ENCODE peak calls at places on chromosomes 2 and 18, in four cellular contexts. One of them, this sample, is unnamed.

GRCh38 chr18:36697905-36698304 is 130.9 kb downstream of the TPGS2 start:
- DNase-seq in T-helper 2 cell: no peak
- DNase-seq in AG20443: peak; percentile 84
- DNase-seq in activated T-cell treated with anti-CD3 and anti-CD28 coated beads, Interleukin-2, amount 50 U/mL, for 72 hours: no peak
- DNase-seq in this sample: no peak

GRCh38 chr2:153055182-153055581 is 336.8 kb downstream of the ARL6IP6 start:
- DNase-seq in T-helper 2 cell: no peak
- DNase-seq in AG20443: no peak
- DNase-seq in activated T-cell treated with anti-CD3 and anti-CD28 coated beads, Interleukin-2, amount 50 U/mL, for 72 hours: no peak
- DNase-seq in this sample: no peak

GRCh38 chr2:58686757-58687156 is 445.6 kb upstream of the FANCL start:
- DNase-seq in T-helper 2 cell: no peak
- DNase-seq in AG20443: no peak
- DNase-seq in activated T-cell treated with anti-CD3 and anti-CD28 coated beads, Interleukin-2, amount 50 U/mL, for 72 hours: no peak
- DNase-seq in this sample: no peak

GRCh38 chr2:39913648-39914456 is 134.8 kb upstream of the THUMPD2 start:
- DNase-seq in T-helper 2 cell: no peak
- DNase-seq in AG20443: peak; percentile 68
- DNase-seq in activated T-cell treated with anti-CD3 and anti-CD28 coated beads, Interleukin-2, amount 50 U/mL, for 72 hours: peak; percentile 32
- DNase-seq in this sample: peak; percentile 66

GRCh38 chr2:54591551-54591950 is 131.9 kb upstream of the EML6 start:
- DNase-seq in T-helper 2 cell: no peak
- DNase-seq in AG20443: no peak
- DNase-seq in activated T-cell treated with anti-CD3 and anti-CD28 coated beads, Interleukin-2, amount 50 U/mL, for 72 hours: no peak
- DNase-seq in this sample: no peak

GRCh38 chr2:228518-229278 is 35.1 kb downstream of the SH3YL1 start:
- DNase-seq in T-helper 2 cell: no peak
- DNase-seq in AG20443: no peak
- DNase-seq in activated T-cell treated with anti-CD3 and anti-CD28 coated beads, Interleukin-2, amount 50 U/mL, for 72 hours: no peak
- DNase-seq in this sample: no peak

GRCh38 chr2:26649322-26649721 is 8.2 kb upstream of the CIB4 start:
- DNase-seq in T-helper 2 cell: no peak
- DNase-seq in AG20443: no peak
- DNase-seq in activated T-cell treated with anti-CD3 and anti-CD28 coated beads, Interleukin-2, amount 50 U/mL, for 72 hours: no peak
- DNase-seq in this sample: no peak

GRCh38 chr2:140210963-140211362 is 1430.8 kb upstream of the NXPH2 start:
- DNase-seq in T-helper 2 cell: no peak
- DNase-seq in AG20443: no peak
- DNase-seq in activated T-cell treated with anti-CD3 and anti-CD28 coated beads, Interleukin-2, amount 50 U/mL, for 72 hours: no peak
- DNase-seq in this sample: no peak

GRCh38 chr18:43108882-43109281 is 6.6 kb downstream of the RIT2 start:
- DNase-seq in T-helper 2 cell: no peak
- DNase-seq in AG20443: no peak
- DNase-seq in activated T-cell treated with anti-CD3 and anti-CD28 coated beads, Interleukin-2, amount 50 U/mL, for 72 hours: no peak
- DNase-seq in this sample: no peak

GRCh38 chr2:174544802-174545201 is 52.8 kb downstream of the WIPF1 start:
- DNase-seq in T-helper 2 cell: no peak
- DNase-seq in AG20443: no peak
- DNase-seq in activated T-cell treated with anti-CD3 and anti-CD28 coated beads, Interleukin-2, amount 50 U/mL, for 72 hours: no peak
- DNase-seq in this sample: no peak

GRCh38 chr2:82827426-82827825 is 1631.7 kb downstream of the SUCLG1 start:
- DNase-seq in T-helper 2 cell: no peak
- DNase-seq in AG20443: no peak
- DNase-seq in activated T-cell treated with anti-CD3 and anti-CD28 coated beads, Interleukin-2, amount 50 U/mL, for 72 hours: no peak
- DNase-seq in this sample: no peak

GRCh38 chr2:96811916-96812315 is 4.2 kb upstream of the CNNM3 start:
- DNase-seq in T-helper 2 cell: no peak
- DNase-seq in AG20443: peak; percentile 59
- DNase-seq in activated T-cell treated with anti-CD3 and anti-CD28 coated beads, Interleukin-2, amount 50 U/mL, for 72 hours: no peak
- DNase-seq in this sample: no peak

GRCh38 chr18:60100805-60101204 is 201.0 kb downstream of the PMAIP1 start:
- DNase-seq in T-helper 2 cell: no peak
- DNase-seq in AG20443: no peak
- DNase-seq in activated T-cell treated with anti-CD3 and anti-CD28 coated beads, Interleukin-2, amount 50 U/mL, for 72 hours: no peak
- DNase-seq in this sample: no peak